ENCODE peak calls at places on chromosomes 2 and 18, in six cellular contexts. R is brain microvascular endothelial cell; P is SK-N-SH; U is effector memory CD4-positive, alpha-beta T cell; Z is pancreas; T is PC-9. L is an unnamed sample.

GRCh38 chr2:71798266-71799012 is 345.1 kb downstream of the DYSF start:
- DNase-seq in R (peak; percentile 9), P (peak; percentile 64), U (no peak), Z (no peak), T (no peak), L (no peak)

GRCh38 chr2:222993920-222994650 is 57.9 kb upstream of the KCNE4 start:
- DNase-seq in R (peak; percentile 87), P (peak; percentile 47), U (no peak), Z (peak; percentile 59), T (no peak), L (peak; percentile 76)

GRCh38 chr2:215498411-215498810 is 62.5 kb upstream of the FN1 start:
- DNase-seq in R (peak; percentile 73), P (no peak), U (no peak), Z (no peak), T (no peak), L (no peak)

GRCh38 chr2:44126106-44126797 is 42.4 kb upstream of the PPM1B start:
- DNase-seq in R (no peak), P (no peak), U (no peak), Z (no peak), T (peak; percentile 86), L (no peak)

GRCh38 chr2:120805590-120805989 is 69.9 kb downstream of the GLI2 start:
- DNase-seq in R (no peak), P (no peak), U (no peak), Z (no peak), T (no peak), L (no peak)

GRCh38 chr18:13574761-13575160 is 151.6 kb downstream of the FAM210A start:
- DNase-seq in R (no peak), P (no peak), U (no peak), Z (no peak), T (no peak), L (no peak)

GRCh38 chr18:43013489-43013888 is 102.0 kb downstream of the RIT2 start:
- DNase-seq in R (peak; percentile 49), P (no peak), U (no peak), Z (no peak), T (no peak), L (no peak)

GRCh38 chr2:200747668-200748618 is 63.8 kb upstream of the BZW1 start:
- DNase-seq in R (peak; percentile 99), P (no peak), U (no peak), Z (no peak), T (no peak), L (no peak)

GRCh38 chr2:240520974-240521350 is 36.8 kb downstream of the ANKMY1 start:
- DNase-seq in R (no peak), P (no peak), U (no peak), Z (no peak), T (no peak), L (no peak)

GRCh38 chr2:71675296-71675695 is 221.9 kb downstream of the DYSF start:
- DNase-seq in R (no peak), P (no peak), U (no peak), Z (peak; percentile 54), T (peak; percentile 64), L (no peak)

GRCh38 chr2:231386446-231386845 is 9.1 kb upstream of the B3GNT7 start:
- DNase-seq in R (peak; percentile 63), P (no peak), U (no peak), Z (no peak), T (peak; percentile 66), L (no peak)

GRCh38 chr18:11149441-11150270 is at the start of gene PIEZO2:
- DNase-seq in R (peak; percentile 69), P (peak; percentile 28), U (no peak), Z (peak; percentile 44), T (no peak), L (peak; percentile 75)

GRCh38 chr2:226673314-226673723 is 126.3 kb downstream of the IRS1 start:
- DNase-seq in R (peak; percentile 88), P (no peak), U (no peak), Z (no peak), T (peak; percentile 97), L (no peak)

GRCh38 chr18:78979682-78980278 is at the start of gene SALL3:
- DNase-seq in R (no peak), P (peak; percentile 50), U (no peak), Z (no peak), T (no peak), L (no peak)

GRCh38 chr2:140863713-140864112 is 1267.1 kb downstream of the LRP1B start:
- DNase-seq in R (peak; percentile 52), P (peak; percentile 29), U (no peak), Z (no peak), T (no peak), L (no peak)

GRCh38 chr18:42828881-42829280 is 286.6 kb downstream of the RIT2 start:
- DNase-seq in R (no peak), P (no peak), U (no peak), Z (no peak), T (no peak), L (no peak)

GRCh38 chr18:12638634-12639124 is 19.2 kb downstream of the SPIRE1 start:
- DNase-seq in R (no peak), P (no peak), U (no peak), Z (no peak), T (no peak), L (no peak)

GRCh38 chr2:51013060-51013746 is 18.7 kb downstream of the NRXN1 start:
- DNase-seq in R (no peak), P (no peak), U (no peak), Z (peak; percentile 56), T (peak; percentile 50), L (no peak)

GRCh38 chr2:86286518-86286917 is 50.9 kb downstream of the REEP1 start:
- DNase-seq in R (no peak), P (peak; percentile 40), U (no peak), Z (no peak), T (no peak), L (no peak)

GRCh38 chr18:77106331-77106730 is 26.3 kb downstream of the MBP start:
- DNase-seq in R (no peak), P (no peak), U (peak; percentile 79), Z (no peak), T (no peak), L (no peak)

GRCh38 chr2:124034265-124034664 is 9.2 kb downstream of the CNTNAP5 start:
- DNase-seq in R (no peak), P (no peak), U (no peak), Z (no peak), T (no peak), L (no peak)

GRCh38 chr2:94879982-94880377 is 8.8 kb downstream of the TEKT4 start:
- DNase-seq in R (no peak), P (no peak), U (no peak), Z (no peak), T (no peak), L (no peak)

GRCh38 chr18:77119101-77119850 is 13.3 kb downstream of the MBP start:
- DNase-seq in R (no peak), P (no peak), U (no peak), Z (peak; percentile 12), T (no peak), L (no peak)

GRCh38 chr2:203061346-203061745 is 46.7 kb downstream of the NBEAL1 start:
- DNase-seq in R (peak; percentile 54), P (no peak), U (no peak), Z (no peak), T (no peak), L (no peak)

GRCh38 chr2:30230855-30231725 is at the start of gene LBH:
- DNase-seq in R (peak; percentile 79), P (peak; percentile 98), U (peak; percentile 86), Z (peak; percentile 75), T (no peak), L (peak; percentile 75)

GRCh38 chr2:205800804-205801203 is 118.5 kb downstream of the NRP2 start:
- DNase-seq in R (peak; percentile 49), P (no peak), U (no peak), Z (peak; percentile 35), T (no peak), L (peak; percentile 8)

GRCh38 chr18:14965553-14965952 is 217.6 kb downstream of the ANKRD30B start:
- DNase-seq in R (no peak), P (no peak), U (no peak), Z (no peak), T (no peak), L (no peak)

GRCh38 chr18:14964002-14964401 is 216.0 kb downstream of the ANKRD30B start:
- DNase-seq in R (no peak), P (no peak), U (no peak), Z (no peak), T (no peak), L (no peak)

GRCh38 chr18:14963246-14963645 is 215.3 kb downstream of the ANKRD30B start:
- DNase-seq in R (no peak), P (no peak), U (no peak), Z (no peak), T (no peak), L (no peak)

GRCh38 chr18:14961991-14962390 is 214.0 kb downstream of the ANKRD30B start:
- DNase-seq in R (no peak), P (no peak), U (no peak), Z (no peak), T (no peak), L (no peak)

GRCh38 chr18:14962626-14963025 is 214.7 kb downstream of the ANKRD30B start:
- DNase-seq in R (no peak), P (no peak), U (no peak), Z (no peak), T (no peak), L (no peak)
- H3K27ac ChIP-seq in R (no peak overlapping the region), P (no peak overlapping the region), U (no peak overlapping the region), Z (no peak overlapping the region), T (no peak overlapping the region), L (no peak overlapping the region)

GRCh38 chr2:238720232-238720672 is 127.6 kb upstream of the TWIST2 start:
- DNase-seq in R (peak; percentile 29), P (peak; percentile 62), U (no peak), Z (no peak), T (peak; percentile 46), L (no peak)
- H3K27ac ChIP-seq in R (no peak overlapping the region), P (no peak overlapping the region), U (no peak overlapping the region), Z (no peak overlapping the region), T (no peak overlapping the region), L (no peak overlapping the region)

DNA sequence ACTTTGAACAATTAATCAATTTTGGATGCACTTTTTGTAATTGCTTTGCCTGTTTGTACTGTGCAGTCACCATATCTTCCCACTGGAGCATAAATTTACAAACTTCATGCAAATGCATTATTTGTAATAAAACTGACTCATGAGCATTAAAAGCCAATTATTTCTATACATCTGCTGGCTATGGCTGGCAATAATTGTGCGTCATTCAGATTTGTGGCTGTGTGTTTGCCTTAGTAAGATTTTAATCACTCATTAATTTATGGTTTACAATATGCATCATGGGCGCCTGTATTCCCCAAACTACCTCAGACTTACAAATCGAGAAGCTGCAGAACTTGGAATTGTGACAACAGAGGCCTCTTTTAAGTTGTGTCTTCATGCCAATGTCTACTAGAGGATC is 132.4 kb upstream of the TRIB2 start:
- DNase-seq in R (no peak), P (no peak), U (no peak), Z (no peak), T (no peak), L (no peak)
- H3K27ac ChIP-seq in R (no peak overlapping the region), P (no peak overlapping the region), U (no peak overlapping the region), Z (no peak overlapping the region), T (no peak overlapping the region), L (no peak overlapping the region)

DNA sequence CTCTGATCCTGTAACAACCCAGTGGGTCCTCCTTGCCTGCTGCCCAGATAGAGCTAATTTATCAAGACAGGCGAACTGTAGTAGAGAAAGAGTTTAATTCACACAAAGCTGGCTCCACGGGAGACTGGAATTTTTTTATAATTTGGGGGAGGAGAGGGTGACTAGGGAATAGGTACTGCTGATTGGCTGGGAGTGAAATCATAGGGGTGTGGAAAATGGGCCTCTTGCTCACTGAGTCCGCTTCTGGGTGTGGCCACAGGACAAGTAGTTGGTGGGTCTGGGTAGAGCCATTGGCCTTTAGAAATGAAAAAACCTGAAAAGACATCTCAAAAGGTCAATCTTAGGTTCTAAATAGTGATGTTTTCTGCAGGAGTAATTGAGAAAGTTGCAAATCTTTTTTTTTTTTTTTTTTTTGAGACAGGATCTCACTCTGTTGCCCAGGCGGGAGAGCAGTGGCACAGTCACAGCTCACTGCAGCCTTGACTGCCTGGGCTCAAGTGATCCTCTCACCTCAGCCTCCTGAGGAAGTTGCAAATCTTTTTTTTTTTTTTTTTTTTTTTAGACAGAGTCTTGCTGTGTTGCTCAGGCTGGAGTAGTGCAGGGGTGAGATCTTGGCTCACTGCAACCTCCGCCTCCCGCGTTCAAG is 14.4 kb upstream of the UGGT1 start:
- DNase-seq in R (no peak), P (no peak), U (no peak), Z (no peak), T (no peak), L (no peak)
- H3K27ac ChIP-seq in R (no peak overlapping the region), P (no peak overlapping the region), U (no peak overlapping the region), Z (no peak overlapping the region), T (no peak overlapping the region), L (no peak overlapping the region)